ENCODE peak calls at places on chromosome 6, in four cellular contexts. V is psoas muscle, I is WTC11, F is right atrium auricular region. N is an unnamed sample.

GRCh38 chr6:147566244-147566898 is 57.9 kb downstream of the SAMD5 start:
- DNase-seq in I (no peak), F (no peak), V (no peak), N (no peak)

GRCh38 chr6:34536251-34536958 is 19.7 kb downstream of the SPDEF start:
- DNase-seq in I (no peak), V (no peak), F (no peak), N (peak)

GRCh38 chr6:162108041-162108440 is 619.5 kb downstream of the PRKN start:
- DNase-seq in F (no peak), V (no peak), I (no peak), N (no peak)

GRCh38 chr6:129929433-129929832 is 68.3 kb upstream of the TMEM244 start:
- DNase-seq in V (no peak), F (no peak), I (no peak), N (peak)

GRCh38 chr6:26122402-26122792 is 35.2 kb downstream of the HFE start:
- DNase-seq in F (no peak), V (no peak), I (peak), N (no peak)

GRCh38 chr6:17394192-17394611 is 807 bp downstream of the CAP2 start:
- DNase-seq in F (peak), V (peak), I (peak), N (peak)

GRCh38 chr6:101083533-101084172 is 202.5 kb upstream of the ASCC3 start:
- DNase-seq in F (no peak), I (no peak), V (no peak), N (peak)

GRCh38 chr6:3534599-3534998 is 77.7 kb upstream of the SLC22A23 start:
- DNase-seq in V (no peak), F (no peak), I (no peak), N (no peak)

GRCh38 chr6:71124340-71124739 is 164.3 kb upstream of the OGFRL1 start:
- DNase-seq in I (no peak), F (no peak), V (no peak), N (no peak)

GRCh38 chr6:16764188-16764950 is 3.1 kb upstream of the ATXN1 start:
- DNase-seq in I (no peak), V (no peak), F (no peak), N (peak)

GRCh38 chr6:166877349-166877748 is 79.0 kb downstream of the RNASET2 start:
- DNase-seq in V (no peak), I (no peak), F (no peak), N (no peak)
- TF ChIP-seq CTCF in V (no peak), I (no peak), F (no peak), N (no peak)

GRCh38 chr6:28607990-28608389 is 82.3 kb downstream of the GPX5 start:
- DNase-seq in F (no peak), V (no peak), I (no peak), N (no peak)
- TF ChIP-seq CTCF in F (no peak), V (no peak), I (no peak), N (no peak)

GRCh38 chr6:36852481-36853147 is 13.4 kb upstream of the CPNE5 start:
- DNase-seq in I (no peak), F (peak), V (peak), N (peak)
- TF ChIP-seq CTCF in I (no peak), F (no peak), V (peak), N (peak)

GRCh38 chr6:33278392-33278741 is 1.4 kb downstream of the B3GALT4 start:
- DNase-seq in F (no peak), I (no peak), V (no peak), N (no peak)

GRCh38 chr6:33276864-33277662 is at the start of gene B3GALT4:
- DNase-seq in F (peak), V (peak), I (peak), N (peak)

GRCh38 chr6:33276581-33276863 is 401 bp upstream of the B3GALT4 start:
- DNase-seq in F (no peak), I (no peak), V (no peak), N (no peak)

GRCh38 chr6:33278810-33279209 is 1.9 kb downstream of the B3GALT4 start:
- DNase-seq in F (no peak), V (no peak), I (no peak), N (no peak)

GRCh38 chr6:33277663-33278391 is 904 bp downstream of the B3GALT4 start:
- DNase-seq in F (no peak), I (peak), V (peak), N (no peak)
- TF ChIP-seq CTCF in F (no peak), I (no peak), V (no peak), N (no peak)

GRCh38 chr6:44157152-44157521 is 1.5 kb upstream of the CAPN11 start:
- DNase-seq in F (no peak), I (no peak), V (no peak), N (no peak)
- TF ChIP-seq CTCF in F (no peak), I (no peak), V (no peak), N (no peak)

N was measured in bronchial epithelial cell.